ENCODE peak calls at places on chromosomes 1 and 21, in seven cellular contexts. V, N, F, A, X, S and I are unnamed samples.
A peak's percentile ranks its signal among the peaks of the same experiment; 100 is the strongest.

GRCh38 chr1:30197616-30197934 is 525.8 kb downstream of the MATN1 start:
- DNase-seq in V (no peak), N (no peak), F (no peak), A (no peak), X (no peak), S (no peak), I (no peak)

GRCh38 chr1:56676571-56677035 is 31.5 kb downstream of the PRKAA2 start:
- DNase-seq in V (no peak), N (no peak), F (no peak), A (no peak), X (no peak), S (no peak), I (no peak)

GRCh38 chr1:219959540-219960208 is 31.3 kb upstream of the SLC30A10 start:
- DNase-seq in V (no peak), N (no peak), F (no peak), A (no peak), X (no peak), S (no peak), I (no peak)

GRCh38 chr1:43586136-43586726 is 55.5 kb downstream of the PTPRF start:
- DNase-seq in V (no peak), N (no peak), F (no peak), A (no peak), X (no peak), S (no peak), I (no peak)

GRCh38 chr1:28682840-28683239 is 14.3 kb downstream of the GMEB1 start:
- DNase-seq in V (no peak), N (no peak), F (no peak), A (no peak), X (no peak), S (no peak), I (no peak)

GRCh38 chr1:244319283-244320132 is 132.2 kb downstream of the ADSS2 start:
- DNase-seq in V (no peak), N (no peak), F (peak; percentile 16), A (no peak), X (no peak), S (peak; percentile 48), I (no peak)

GRCh38 chr1:162872981-162873380 is 12.0 kb upstream of the CCDC190 start:
- DNase-seq in V (no peak), N (no peak), F (no peak), A (no peak), X (no peak), S (no peak), I (no peak)

GRCh38 chr1:186812560-186812959 is 16.2 kb upstream of the PLA2G4A start:
- DNase-seq in V (no peak), N (no peak), F (no peak), A (no peak), X (no peak), S (no peak), I (no peak)

GRCh38 chr1:39328110-39328509 is 123.6 kb downstream of the MACF1 start:
- DNase-seq in V (no peak), N (no peak), F (no peak), A (no peak), X (no peak), S (peak; percentile 85), I (no peak)

GRCh38 chr1:80495806-80496205 is 1304.9 kb upstream of the ADGRL2 start:
- DNase-seq in V (no peak), N (no peak), F (no peak), A (no peak), X (no peak), S (no peak), I (no peak)

GRCh38 chr1:173297798-173298391 is 90.8 kb upstream of the TNFSF4 start:
- DNase-seq in V (no peak), N (no peak), F (no peak), A (no peak), X (no peak), S (no peak), I (no peak)

GRCh38 chr21:33971492-33972013 is 55.9 kb upstream of the ATP5PO start:
- DNase-seq in V (no peak), N (no peak), F (no peak), A (no peak), X (no peak), S (no peak), I (no peak)